ENCODE peak calls at places on chromosome 20, in nine cellular contexts. W, S, Z, J, G, Y, T, Q and N are unnamed samples.

GRCh38 chr20:25987073-25987927 is 290.6 kb upstream of the ZNF337 start:
- DNase-seq in W (peak), S (peak), Z (peak), J (peak), G (peak), Y (peak), T (peak), Q (peak), N (peak)

GRCh38 chr20:6718660-6719059 is 48.8 kb upstream of the BMP2 start:
- DNase-seq in W (no peak), S (no peak), Z (no peak), J (no peak), G (no peak), Y (no peak), T (no peak), Q (no peak), N (no peak)

GRCh38 chr20:16392346-16392745 is 180.9 kb downstream of the KIF16B start:
- DNase-seq in W (no peak), S (no peak), Z (no peak), J (no peak), G (no peak), Y (no peak), T (no peak), Q (no peak), N (peak)

GRCh38 chr20:54207743-54208491 is at the start of gene PFDN4:
- DNase-seq in W (peak), S (peak), Z (peak), J (peak), G (peak), Y (peak), T (peak), Q (peak), N (peak)

GRCh38 chr20:4944918-4945317 is 56.4 kb downstream of the SLC23A2 start:
- DNase-seq in W (no peak), S (no peak), Z (no peak), J (no peak), G (no peak), Y (no peak), T (no peak), Q (no peak), N (no peak)

GRCh38 chr20:64151634-64152530 is 12.4 kb upstream of the MYT1 start:
- DNase-seq in W (no peak), S (no peak), Z (no peak), J (no peak), G (no peak), Y (no peak), T (peak), Q (no peak), N (no peak)

GRCh38 chr20:39877792-39878191 is 811.2 kb downstream of the MAFB start:
- DNase-seq in W (no peak), S (no peak), Z (no peak), J (no peak), G (no peak), Y (no peak), T (no peak), Q (no peak), N (no peak)

GRCh38 chr20:5133998-5134397 is 7.2 kb downstream of the CDS2 start:
- DNase-seq in W (no peak), S (no peak), Z (no peak), J (no peak), G (no peak), Y (no peak), T (no peak), Q (no peak), N (no peak)

GRCh38 chr20:53750827-53751393 is 157.3 kb upstream of the ZNF217 start:
- DNase-seq in W (no peak), S (peak), Z (no peak), J (peak), G (peak), Y (no peak), T (no peak), Q (peak), N (no peak)

DNA sequence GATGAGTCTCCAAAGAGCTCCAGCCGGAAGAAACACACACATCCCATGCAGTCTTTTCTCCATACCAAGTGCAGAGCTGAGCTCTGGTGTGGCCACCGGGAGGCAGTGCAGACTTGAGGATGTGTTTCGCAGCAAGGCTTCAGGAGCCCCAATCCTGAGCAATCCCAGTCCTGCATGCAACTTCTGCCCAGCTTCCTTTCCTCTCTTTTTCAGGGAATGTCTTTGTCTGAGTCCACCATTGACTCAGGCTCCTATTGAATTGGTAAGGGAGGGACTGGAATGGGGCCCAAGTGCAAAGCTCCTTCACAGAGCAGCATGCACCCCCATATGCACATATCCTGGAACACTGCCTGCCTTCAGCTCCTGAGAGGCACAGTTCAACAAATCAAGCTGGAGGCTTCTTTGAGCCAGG is 50.5 kb upstream of the ASIP start:
- DNase-seq in W (peak), S (peak), Z (peak), J (no peak), G (peak), Y (peak), T (peak), Q (peak), N (no peak)
- TF ChIP-seq CTCF in W (peak), S (peak), Z (peak), J (no peak), G (peak), Y (no peak), T (peak), Q (peak), N (no peak)

DNA sequence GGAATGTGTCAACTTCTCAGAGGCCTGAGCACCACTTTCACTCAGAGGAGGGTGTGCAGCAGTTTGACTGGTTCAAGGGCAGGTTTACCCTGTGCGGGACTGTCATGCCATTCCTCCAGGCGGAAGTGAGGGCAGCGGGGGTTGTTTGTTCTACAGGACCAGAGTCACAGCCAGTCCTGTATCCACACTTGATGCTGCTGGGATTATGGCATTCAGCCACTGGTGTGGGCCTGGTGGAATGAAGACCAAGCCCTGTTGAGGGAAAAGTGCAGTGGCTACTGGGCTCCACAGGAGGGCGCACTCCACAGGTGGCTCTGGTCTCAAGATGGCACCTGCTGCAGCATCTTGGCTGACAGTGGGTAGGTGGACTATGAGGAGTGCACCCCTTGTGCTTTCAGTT is 14.8 kb downstream of the SEMG2 start:
- DNase-seq in W (no peak), S (no peak), Z (no peak), J (no peak), G (no peak), Y (peak), T (no peak), Q (no peak), N (no peak)
- TF ChIP-seq CTCF in W (peak), S (peak), Z (no peak), J (no peak), G (peak), Y (no peak), T (no peak), Q (peak), N (no peak)

DNA sequence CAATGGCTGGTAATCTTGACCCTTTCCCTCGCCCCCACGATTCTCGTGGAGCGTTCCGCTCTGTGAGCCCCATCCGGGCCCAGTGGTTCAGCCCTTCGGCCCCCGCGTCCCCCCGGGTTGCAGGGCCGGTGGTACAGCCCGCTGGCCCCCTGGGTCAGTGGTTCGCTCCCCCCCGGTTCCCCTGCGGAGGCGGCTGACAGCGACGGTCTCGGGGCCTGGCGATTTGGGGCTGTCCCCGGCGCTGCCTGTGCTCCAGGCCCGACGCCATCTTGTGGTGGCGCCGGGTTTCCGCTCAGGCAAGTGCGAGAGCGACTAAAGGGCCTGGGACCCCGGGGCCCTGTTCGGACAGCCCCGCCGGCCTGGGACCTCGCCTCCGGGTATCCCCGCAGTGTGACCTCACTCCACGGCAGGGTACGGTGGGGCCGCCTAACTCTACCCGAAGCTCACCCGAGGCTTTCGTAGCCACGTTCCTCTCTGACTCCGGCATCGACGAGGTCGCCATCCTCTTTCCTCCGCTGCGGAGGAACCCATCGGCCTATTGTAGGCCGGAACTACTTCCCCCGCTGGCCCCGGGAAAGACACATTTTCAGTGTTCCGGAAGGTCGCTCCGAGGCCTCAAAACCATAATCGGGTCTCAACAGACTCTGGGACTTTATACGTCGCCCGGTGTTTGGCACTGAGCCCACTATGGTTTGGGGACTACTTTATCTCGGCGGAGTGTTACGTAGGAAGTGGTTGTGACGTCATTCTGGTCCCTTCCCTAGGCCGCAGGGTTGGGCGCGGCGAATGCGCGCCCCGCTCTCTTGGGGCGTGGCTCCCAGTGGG is at the start of gene ZNF335:
- DNase-seq in W (peak), S (peak), Z (peak), J (peak), G (peak), Y (peak), T (peak), Q (peak), N (peak)
- TF ChIP-seq CTCF in W (no peak), S (peak), Z (peak), J (no peak), G (peak), Y (peak), T (no peak), Q (peak), N (no peak)

DNA sequence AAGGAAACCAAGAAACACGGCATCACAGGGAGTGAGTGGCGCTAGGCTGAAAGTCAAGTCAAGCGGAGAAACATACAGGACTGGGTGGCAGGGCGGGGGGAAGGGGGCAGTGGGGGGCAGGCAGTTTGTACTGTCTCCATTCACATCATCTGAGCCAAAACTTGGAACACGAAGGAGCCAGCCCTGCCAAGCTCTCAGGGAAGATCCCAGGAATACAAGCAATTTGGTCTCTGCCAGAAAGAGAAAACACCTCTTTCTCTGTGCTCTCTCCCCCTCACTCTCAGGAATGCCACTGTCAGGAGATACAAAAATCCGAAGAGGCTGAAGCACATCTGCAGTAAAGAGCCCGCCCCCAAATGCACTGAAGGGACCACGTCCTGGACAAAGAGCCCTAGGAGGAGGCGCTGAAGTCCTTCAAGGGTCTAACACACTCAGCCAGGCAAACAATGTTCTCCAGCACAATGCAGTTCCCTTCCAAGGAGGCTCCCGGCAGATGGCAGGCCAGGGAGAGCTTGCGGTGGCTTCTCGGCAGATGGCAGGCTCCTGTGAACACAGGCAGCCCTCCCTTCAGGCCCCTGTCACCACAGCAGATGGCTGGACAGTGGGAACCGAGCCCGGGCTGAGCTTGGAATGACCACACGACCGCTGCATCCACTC is 90.0 kb downstream of the ATP9A start:
- DNase-seq in W (no peak), S (no peak), Z (no peak), J (no peak), G (no peak), Y (no peak), T (no peak), Q (no peak), N (no peak)
- TF ChIP-seq CTCF in W (no peak), S (peak), Z (no peak), J (no peak), G (peak), Y (no peak), T (no peak), Q (no peak), N (no peak)

GRCh38 chr20:62272200-62272599 is 30.6 kb upstream of the ADRM1 start:
- DNase-seq in W (no peak), S (no peak), Z (no peak), J (no peak), G (no peak), Y (no peak), T (peak), Q (no peak), N (no peak)
- TF ChIP-seq CTCF in W (no peak), S (no peak), Z (no peak), J (no peak), G (no peak), Y (no peak), T (no peak), Q (no peak), N (no peak)